ENCODE peak calls at places on chromosomes 7 and 10, in six cellular contexts. One of them, this sample, is unnamed.

GRCh38 chr7:55366461-55367138 is 1.5 kb downstream of the LANCL2 start:
- DNase-seq in HepG2: peak; percentile 25
- DNase-seq in K562: peak; percentile 24
- DNase-seq in GM12878: peak; percentile 17
- DNase-seq in endothelial cell of umbilical vein: no peak
- DNase-seq in A549: no peak
- DNase-seq in this sample: peak; percentile 56

GRCh38 chr10:72083234-72084093 is 4.9 kb downstream of the SPOCK2 start:
- DNase-seq in A549: no peak
- DNase-seq in endothelial cell of umbilical vein: no peak
- DNase-seq in GM12878: no peak
- DNase-seq in HepG2: no peak
- DNase-seq in K562: no peak
- DNase-seq in this sample: no peak

GRCh38 chr10:3825862-3826351 is 40.9 kb upstream of the KLF6 start:
- DNase-seq in A549: no peak
- DNase-seq in K562: no peak
- DNase-seq in GM12878: no peak
- DNase-seq in endothelial cell of umbilical vein: no peak
- DNase-seq in HepG2: no peak
- DNase-seq in this sample: no peak

GRCh38 chr7:155458317-155459132 is 596 bp downstream of the EN2 start:
- DNase-seq in HepG2: no peak
- DNase-seq in K562: no peak
- DNase-seq in A549: no peak
- DNase-seq in GM12878: no peak
- DNase-seq in endothelial cell of umbilical vein: no peak
- DNase-seq in this sample: no peak

GRCh38 chr10:122531261-122531660 is 29.3 kb upstream of the DMBT1 start:
- DNase-seq in K562: no peak
- DNase-seq in A549: no peak
- DNase-seq in GM12878: no peak
- DNase-seq in endothelial cell of umbilical vein: no peak
- DNase-seq in HepG2: no peak
- DNase-seq in this sample: no peak

GRCh38 chr10:130834170-130834569 is 477.4 kb downstream of the TCERG1L start:
- DNase-seq in A549: no peak
- DNase-seq in endothelial cell of umbilical vein: no peak
- DNase-seq in K562: no peak
- DNase-seq in GM12878: no peak
- DNase-seq in HepG2: no peak
- DNase-seq in this sample: no peak

GRCh38 chr10:66353422-66353821 is 572.4 kb upstream of the LRRTM3 start:
- DNase-seq in K562: no peak
- DNase-seq in A549: no peak
- DNase-seq in endothelial cell of umbilical vein: no peak
- DNase-seq in HepG2: no peak
- DNase-seq in GM12878: no peak
- DNase-seq in this sample: no peak

GRCh38 chr7:64098-64521 is 128.3 kb upstream of the FAM20C start:
- DNase-seq in endothelial cell of umbilical vein: peak; percentile 49
- DNase-seq in K562: peak; percentile 45
- DNase-seq in GM12878: no peak
- DNase-seq in A549: peak; percentile 18
- DNase-seq in HepG2: peak; percentile 18
- DNase-seq in this sample: peak; percentile 70

GRCh38 chr7:126842451-126842850 is 410.3 kb downstream of the GRM8 start:
- DNase-seq in K562: no peak
- DNase-seq in GM12878: no peak
- DNase-seq in HepG2: no peak
- DNase-seq in endothelial cell of umbilical vein: no peak
- DNase-seq in A549: no peak
- DNase-seq in this sample: no peak

GRCh38 chr10:112875474-112876267 is 74.4 kb upstream of the TCF7L2 start:
- DNase-seq in A549: peak; percentile 50
- DNase-seq in GM12878: no peak
- DNase-seq in endothelial cell of umbilical vein: peak; percentile 25
- DNase-seq in HepG2: peak; percentile 47
- DNase-seq in K562: no peak
- DNase-seq in this sample: peak; percentile 40

GRCh38 chr10:7908541-7909210 is 90.4 kb downstream of the TAF3 start:
- DNase-seq in A549: no peak
- DNase-seq in GM12878: no peak
- DNase-seq in K562: no peak
- DNase-seq in endothelial cell of umbilical vein: no peak
- DNase-seq in HepG2: peak; percentile 92
- DNase-seq in this sample: no peak

GRCh38 chr10:15046626-15047025 is 2.9 kb downstream of the OLAH start:
- DNase-seq in A549: no peak
- DNase-seq in K562: no peak
- DNase-seq in endothelial cell of umbilical vein: no peak
- DNase-seq in HepG2: no peak
- DNase-seq in GM12878: no peak
- DNase-seq in this sample: no peak

GRCh38 chr10:130816116-130816901 is 495.2 kb downstream of the TCERG1L start:
- DNase-seq in A549: no peak
- DNase-seq in GM12878: no peak
- DNase-seq in HepG2: no peak
- DNase-seq in K562: no peak
- DNase-seq in endothelial cell of umbilical vein: no peak
- DNase-seq in this sample: no peak

GRCh38 chr10:28471705-28472050 is 61.2 kb upstream of the WAC start:
- DNase-seq in HepG2: no peak
- DNase-seq in A549: no peak
- DNase-seq in GM12878: no peak
- DNase-seq in K562: no peak
- DNase-seq in endothelial cell of umbilical vein: no peak
- DNase-seq in this sample: no peak

GRCh38 chr7:133545613-133546012 is 292.7 kb downstream of the EXOC4 start:
- DNase-seq in GM12878: no peak
- DNase-seq in A549: no peak
- DNase-seq in endothelial cell of umbilical vein: no peak
- DNase-seq in K562: no peak
- DNase-seq in HepG2: no peak
- DNase-seq in this sample: no peak

GRCh38 chr10:35888400-35888799 is 246.3 kb upstream of the FZD8 start:
- DNase-seq in HepG2: no peak
- DNase-seq in endothelial cell of umbilical vein: no peak
- DNase-seq in GM12878: no peak
- DNase-seq in K562: no peak
- DNase-seq in A549: no peak
- DNase-seq in this sample: no peak

GRCh38 chr7:116706668-116707126 is 34.7 kb downstream of the MET start:
- DNase-seq in HepG2: no peak
- DNase-seq in endothelial cell of umbilical vein: peak; percentile 82
- DNase-seq in A549: peak; percentile 62
- DNase-seq in K562: no peak
- DNase-seq in GM12878: no peak
- DNase-seq in this sample: no peak

GRCh38 chr10:100009793-100010676 is at the start of gene DNMBP:
- DNase-seq in GM12878: no peak
- DNase-seq in A549: peak; percentile 91
- DNase-seq in HepG2: peak; percentile 61
- DNase-seq in endothelial cell of umbilical vein: peak; percentile 83
- DNase-seq in K562: peak; percentile 92
- DNase-seq in this sample: peak; percentile 91

GRCh38 chr10:5698062-5698461 is 13.4 kb downstream of the TASOR2 start:
- DNase-seq in K562: no peak
- DNase-seq in HepG2: no peak
- DNase-seq in A549: no peak
- DNase-seq in GM12878: no peak
- DNase-seq in endothelial cell of umbilical vein: no peak
- DNase-seq in this sample: no peak

GRCh38 chr7:50940621-50941020 is 157.9 kb upstream of the GRB10 start:
- DNase-seq in K562: no peak
- DNase-seq in HepG2: no peak
- DNase-seq in GM12878: no peak
- DNase-seq in endothelial cell of umbilical vein: no peak
- DNase-seq in A549: no peak
- DNase-seq in this sample: no peak

GRCh38 chr7:25726180-25726579 is 425.8 kb upstream of the NFE2L3 start:
- DNase-seq in GM12878: no peak
- DNase-seq in endothelial cell of umbilical vein: no peak
- DNase-seq in K562: no peak
- DNase-seq in A549: no peak
- DNase-seq in HepG2: no peak
- DNase-seq in this sample: no peak

DNA sequence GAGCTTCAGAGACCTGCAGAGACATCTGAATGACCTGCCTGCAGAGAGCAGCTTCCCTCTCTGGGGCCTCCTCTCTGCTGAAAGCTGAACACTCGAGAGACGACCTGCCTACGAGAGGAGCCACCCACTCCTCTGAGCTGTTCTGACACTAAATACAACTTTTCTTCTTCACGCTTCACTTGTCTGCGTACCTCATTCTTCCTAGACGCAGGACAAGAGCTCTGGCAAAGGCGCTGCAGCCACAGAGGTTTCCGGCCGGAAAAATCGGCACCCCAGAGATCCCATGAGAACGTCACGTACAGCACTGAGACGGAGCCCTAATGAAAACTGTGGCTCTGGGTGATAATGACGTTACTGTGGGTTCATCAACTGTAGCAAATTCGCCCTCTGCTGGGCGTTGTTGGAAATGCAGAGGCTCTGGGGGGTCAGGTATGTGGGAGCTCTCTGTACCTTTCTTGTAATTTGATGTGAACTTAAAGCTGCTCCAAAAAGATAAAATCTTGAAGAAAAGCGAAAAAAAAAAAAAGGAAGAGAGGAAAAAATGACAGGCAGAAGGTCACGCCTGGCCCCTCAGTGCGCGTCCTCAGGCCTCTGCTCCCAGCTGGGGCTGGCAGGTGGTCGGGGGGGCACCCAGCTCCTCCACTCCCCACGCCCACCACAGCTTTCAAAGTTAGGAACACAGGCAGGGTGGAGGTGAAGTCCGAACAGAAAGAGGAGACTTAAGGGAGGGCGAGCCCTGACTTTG is 120.7 kb downstream of the DYNC2I1 start:
- DNase-seq in K562: peak; percentile 93
- DNase-seq in endothelial cell of umbilical vein: peak; percentile 77
- DNase-seq in A549: peak; percentile 72
- DNase-seq in GM12878: peak; percentile 71
- DNase-seq in HepG2: peak; percentile 76
- DNase-seq in this sample: peak; percentile 91
- TF ChIP-seq MYC in K562: peak; percentile 55
- TF ChIP-seq MYC in endothelial cell of umbilical vein: no peak
- TF ChIP-seq MYC in A549: no peak
- TF ChIP-seq MYC in GM12878: no peak
- TF ChIP-seq MYC in HepG2: no peak
- TF ChIP-seq MYC in this sample: peak; percentile 72

GRCh38 chr10:48656241-48656921 is 28.3 kb upstream of the WDFY4 start:
- DNase-seq in GM12878: peak; percentile 90
- DNase-seq in endothelial cell of umbilical vein: peak; percentile 90
- DNase-seq in A549: peak; percentile 58
- DNase-seq in K562: peak; percentile 94
- DNase-seq in HepG2: peak; percentile 66
- DNase-seq in this sample: peak; percentile 96

GRCh38 chr10:48653347-48653746 is 31.3 kb upstream of the WDFY4 start:
- DNase-seq in K562: no peak
- DNase-seq in GM12878: no peak
- DNase-seq in HepG2: no peak
- DNase-seq in A549: no peak
- DNase-seq in endothelial cell of umbilical vein: no peak
- DNase-seq in this sample: no peak

GRCh38 chr10:48653944-48654698 is 30.6 kb upstream of the WDFY4 start:
- DNase-seq in HepG2: no peak
- DNase-seq in A549: no peak
- DNase-seq in K562: no peak
- DNase-seq in GM12878: no peak
- DNase-seq in endothelial cell of umbilical vein: no peak
- DNase-seq in this sample: no peak

GRCh38 chr10:48656928-48657327 is 27.7 kb upstream of the WDFY4 start:
- DNase-seq in A549: no peak
- DNase-seq in HepG2: no peak
- DNase-seq in endothelial cell of umbilical vein: no peak
- DNase-seq in K562: no peak
- DNase-seq in GM12878: no peak
- DNase-seq in this sample: no peak

GRCh38 chr10:48655426-48656240 is 29.0 kb upstream of the WDFY4 start:
- DNase-seq in K562: no peak
- DNase-seq in endothelial cell of umbilical vein: peak; percentile 81
- DNase-seq in A549: peak; percentile 33
- DNase-seq in GM12878: no peak
- DNase-seq in HepG2: no peak
- DNase-seq in this sample: peak; percentile 28
- TF ChIP-seq POLR2A in K562: no peak
- TF ChIP-seq POLR2A in endothelial cell of umbilical vein: peak; percentile 40
- TF ChIP-seq POLR2A in A549: peak; percentile 9
- TF ChIP-seq POLR2A in GM12878: no peak
- TF ChIP-seq POLR2A in HepG2: no peak
- TF ChIP-seq POLR2A in this sample: no peak

GRCh38 chr7:47392241-47392759 is 189.6 kb downstream of the TNS3 start:
- DNase-seq in A549: no peak
- DNase-seq in HepG2: no peak
- DNase-seq in endothelial cell of umbilical vein: no peak
- DNase-seq in GM12878: no peak
- DNase-seq in K562: peak; percentile 48
- DNase-seq in this sample: no peak

GRCh38 chr7:47391726-47392125 is 190.2 kb downstream of the TNS3 start:
- DNase-seq in A549: no peak
- DNase-seq in GM12878: no peak
- DNase-seq in HepG2: no peak
- DNase-seq in K562: no peak
- DNase-seq in endothelial cell of umbilical vein: no peak
- DNase-seq in this sample: no peak

GRCh38 chr7:47389923-47390630 is 191.8 kb downstream of the TNS3 start:
- DNase-seq in HepG2: no peak
- DNase-seq in A549: no peak
- DNase-seq in GM12878: no peak
- DNase-seq in endothelial cell of umbilical vein: no peak
- DNase-seq in K562: no peak
- DNase-seq in this sample: no peak

GRCh38 chr7:47389171-47389922 is 192.6 kb downstream of the TNS3 start:
- DNase-seq in HepG2: no peak
- DNase-seq in A549: no peak
- DNase-seq in GM12878: no peak
- DNase-seq in K562: no peak
- DNase-seq in endothelial cell of umbilical vein: no peak
- DNase-seq in this sample: no peak

DNA sequence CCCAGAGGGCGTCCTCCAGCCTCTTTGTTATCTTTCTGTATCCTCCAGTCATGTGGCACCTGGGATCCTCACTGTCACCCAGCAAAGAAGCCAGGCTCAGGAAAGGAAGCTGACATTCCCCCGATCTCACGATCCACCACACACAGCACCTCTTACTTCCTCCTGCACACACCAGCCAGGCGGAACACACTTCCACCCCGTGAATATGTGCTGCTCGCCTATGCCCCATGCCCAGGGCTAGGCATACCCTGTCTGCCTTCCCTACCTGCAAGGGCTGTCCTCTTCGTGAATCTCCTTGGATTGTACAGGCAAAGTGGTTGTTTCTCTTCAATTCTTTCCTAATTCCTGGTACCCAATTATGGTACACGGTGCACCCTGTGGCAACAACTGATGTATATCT is 191.0 kb downstream of the TNS3 start:
- DNase-seq in A549: no peak
- DNase-seq in GM12878: no peak
- DNase-seq in HepG2: no peak
- DNase-seq in K562: no peak
- DNase-seq in endothelial cell of umbilical vein: no peak
- DNase-seq in this sample: no peak
- TF ChIP-seq MYC in A549: no peak
- TF ChIP-seq MYC in GM12878: no peak
- TF ChIP-seq MYC in HepG2: no peak
- TF ChIP-seq MYC in K562: no peak
- TF ChIP-seq MYC in endothelial cell of umbilical vein: no peak
- TF ChIP-seq MYC in this sample: no peak

GRCh38 chr7:130781346-130781745 is 47.3 kb upstream of the KLF14 start:
- DNase-seq in K562: no peak
- DNase-seq in HepG2: no peak
- DNase-seq in endothelial cell of umbilical vein: no peak
- DNase-seq in A549: no peak
- DNase-seq in GM12878: no peak
- DNase-seq in this sample: no peak
- TF ChIP-seq POLR2A in K562: no peak
- TF ChIP-seq POLR2A in HepG2: no peak
- TF ChIP-seq POLR2A in endothelial cell of umbilical vein: no peak
- TF ChIP-seq POLR2A in A549: no peak
- TF ChIP-seq POLR2A in GM12878: no peak
- TF ChIP-seq POLR2A in this sample: no peak